ENCODE peak calls at places on chromosomes 4 and X, in six cellular contexts. B is upper lobe of left lung, R is adrenal gland, Y is psoas muscle, Q is uterus, K is upper lobe of right lung. G is an unnamed sample.

GRCh38 chrX:65948103-65948502 is 91.8 kb downstream of the VSIG4 start:
- DNase-seq in B (no peak), R (no peak), Y (no peak), Q (no peak), K (no peak), G (no peak)

GRCh38 chr4:121208571-121208970 is 44.5 kb upstream of the TNIP3 start:
- DNase-seq in B (no peak), R (no peak), Y (no peak), Q (no peak), K (no peak), G (no peak)

GRCh38 chrX:56793533-56794320 is 64.7 kb downstream of the NBDY start:
- DNase-seq in B (no peak), R (no peak), Y (peak; percentile 61), Q (no peak), K (peak; percentile 19), G (no peak)

GRCh38 chr4:120317713-120318112 is 251.1 kb upstream of the MAD2L1 start:
- DNase-seq in B (no peak), R (no peak), Y (no peak), Q (no peak), K (no peak), G (no peak)

GRCh38 chr4:85787133-85787532 is 312.2 kb downstream of the ARHGAP24 start:
- DNase-seq in B (no peak), R (no peak), Y (no peak), Q (no peak), K (no peak), G (no peak)

GRCh38 chr4:128571747-128572146 is 237.8 kb upstream of the JADE1 start:
- DNase-seq in B (no peak), R (peak; percentile 76), Y (no peak), Q (peak; percentile 52), K (no peak), G (no peak)

GRCh38 chr4:118680808-118681207 is 4.4 kb upstream of the METTL14 start:
- DNase-seq in B (no peak), R (no peak), Y (no peak), Q (no peak), K (no peak), G (no peak)

GRCh38 chr4:61583696-61584095 is 383.6 kb downstream of the ADGRL3 start:
- DNase-seq in B (no peak), R (no peak), Y (no peak), Q (no peak), K (no peak), G (no peak)

GRCh38 chr4:25449688-25450087 is 72.6 kb downstream of the ANAPC4 start:
- DNase-seq in B (no peak), R (no peak), Y (no peak), Q (no peak), K (no peak), G (no peak)

GRCh38 chr4:73429118-73429517 is 6.9 kb upstream of the AFP start:
- DNase-seq in B (no peak), R (no peak), Y (no peak), Q (no peak), K (no peak), G (no peak)

GRCh38 chrX:109822861-109823260 is 89.8 kb upstream of the ACSL4 start:
- DNase-seq in B (no peak), R (no peak), Y (no peak), Q (no peak), K (no peak), G (no peak)

GRCh38 chr4:56129431-56129861 is 180.7 kb downstream of the CEP135 start:
- DNase-seq in B (peak; percentile 6), R (no peak), Y (no peak), Q (no peak), K (peak; percentile 75), G (peak; percentile 4)

GRCh38 chr4:143384381-143384994 is 47.8 kb downstream of the GAB1 start:
- DNase-seq in B (no peak), R (peak; percentile 41), Y (peak; percentile 70), Q (no peak), K (no peak), G (no peak)

GRCh38 chr4:103424853-103425252 is 226.7 kb upstream of the CENPE start:
- DNase-seq in B (no peak), R (no peak), Y (no peak), Q (no peak), K (no peak), G (no peak)
- H3K27me3 ChIP-seq in B (no peaks in the 10 kb centered on the region), R (no peaks in the 10 kb centered on the region), Y (no peaks in the 10 kb centered on the region), Q (no peaks in the 10 kb centered on the region), K (no peaks in the 10 kb centered on the region), G (no peaks in the 10 kb centered on the region)

DNA sequence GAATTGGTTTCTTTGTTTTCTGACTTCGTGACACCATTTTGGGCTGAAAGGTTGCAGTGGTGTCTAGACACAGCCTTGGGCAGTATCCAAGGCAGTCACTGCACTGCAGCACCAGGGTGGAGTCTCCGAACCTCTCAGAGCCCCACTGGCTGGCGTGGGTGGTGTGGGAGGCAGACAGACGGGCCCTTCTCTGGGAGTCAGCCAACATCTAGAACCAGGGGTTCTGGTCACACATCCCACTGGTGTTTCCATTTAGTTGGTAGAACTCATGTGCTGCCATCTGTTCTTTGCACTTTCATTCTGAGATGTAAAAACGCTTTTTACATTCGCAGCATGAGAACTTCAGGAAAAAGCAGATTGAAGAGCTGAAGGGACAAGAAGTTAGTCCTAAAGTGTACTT is 3.6 kb downstream of the UCHL1 start:
- DNase-seq in B (no peak), R (no peak), Y (no peak), Q (no peak), K (no peak), G (no peak)
- H3K27me3 ChIP-seq in B (peaks cover 15% of the 10 kb centered on the region), R (peaks cover 3% of the 10 kb centered on the region), Y (no peaks in the 10 kb centered on the region), Q (no peaks in the 10 kb centered on the region), K (peaks cover 28% of the 10 kb centered on the region), G (no peaks in the 10 kb centered on the region)

GRCh38 chr4:145485120-145485519 is 3.5 kb downstream of the SMAD1 start:
- DNase-seq in B (no peak), R (no peak), Y (no peak), Q (no peak), K (no peak), G (no peak)

GRCh38 chr4:145484240-145484846 is 2.7 kb downstream of the SMAD1 start:
- DNase-seq in B (no peak), R (no peak), Y (no peak), Q (no peak), K (no peak), G (no peak)

GRCh38 chr4:145486603-145487002 is 5.0 kb downstream of the SMAD1 start:
- DNase-seq in B (no peak), R (no peak), Y (no peak), Q (no peak), K (no peak), G (no peak)

GRCh38 chr4:145487626-145488025 is 6.0 kb downstream of the SMAD1 start:
- DNase-seq in B (no peak), R (no peak), Y (no peak), Q (no peak), K (no peak), G (peak; percentile 62)

DNA sequence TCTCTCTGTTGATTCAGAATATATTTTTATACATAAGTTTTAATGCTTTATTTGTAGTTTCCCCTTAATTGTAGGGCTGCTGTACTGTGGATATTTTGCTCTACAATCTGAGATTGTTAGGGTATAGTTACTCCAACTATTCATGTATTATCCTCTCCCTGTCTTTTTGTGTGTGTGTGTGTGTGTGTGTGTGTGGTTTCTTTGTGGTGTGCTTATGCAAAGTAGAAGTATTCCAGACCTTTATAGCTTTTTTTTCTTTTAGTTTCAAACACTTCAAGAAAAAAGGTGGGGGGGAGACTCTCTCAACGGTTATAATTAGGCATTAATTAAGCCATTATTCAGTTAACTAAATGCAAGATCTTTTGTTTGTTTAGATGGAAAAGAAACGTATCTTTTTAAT is 6.7 kb downstream of the SMAD1 start:
- DNase-seq in B (no peak), R (no peak), Y (no peak), Q (no peak), K (no peak), G (no peak)
- H3K27me3 ChIP-seq in B (no peaks in the 10 kb centered on the region), R (no peaks in the 10 kb centered on the region), Y (no peaks in the 10 kb centered on the region), Q (no peaks in the 10 kb centered on the region), K (no peaks in the 10 kb centered on the region), G (no peaks in the 10 kb centered on the region)

GRCh38 chr4:1401409-1402020 is 4.7 kb downstream of the NKX1-1 start:
- DNase-seq in B (peak; percentile 73), R (peak; percentile 7), Y (peak; percentile 34), Q (peak; percentile 3), K (peak; percentile 40), G (no peak)
- H3K27me3 ChIP-seq in B (peaks cover 59% of the 10 kb centered on the region), R (peaks cover 60% of the 10 kb centered on the region), Y (peaks cover 31% of the 10 kb centered on the region), Q (peaks cover 39% of the 10 kb centered on the region), K (peaks cover 57% of the 10 kb centered on the region), G (no peaks in the 10 kb centered on the region)

G was measured in GM06990.